ENCODE peak calls at places on chromosomes 7 and 10, in ten cellular contexts. One of them, this sample, is unnamed.

GRCh38 chr7:88141025-88141424 is 78.8 kb downstream of the SRI start:
- DNase-seq in fibroblast of the conjunctiva: no peak
- DNase-seq in WTC11: no peak
- DNase-seq in A549: no peak
- DNase-seq in SW 1271: no peak
- DNase-seq in gastrocnemius medialis: no peak
- DNase-seq in endothelial cell of umbilical vein: no peak
- DNase-seq in ovary: no peak
- DNase-seq in tibial artery: no peak
- DNase-seq in BJ: no peak
- DNase-seq in this sample: no peak

GRCh38 chr10:24834869-24835268 is 111.2 kb upstream of the ARHGAP21 start:
- DNase-seq in fibroblast of the conjunctiva: no peak
- DNase-seq in WTC11: no peak
- DNase-seq in A549: no peak
- DNase-seq in SW 1271: no peak
- DNase-seq in gastrocnemius medialis: no peak
- DNase-seq in endothelial cell of umbilical vein: no peak
- DNase-seq in ovary: no peak
- DNase-seq in tibial artery: no peak
- DNase-seq in BJ: no peak
- DNase-seq in this sample: no peak

GRCh38 chr7:92784935-92785334 is 51.4 kb downstream of the CDK6 start:
- DNase-seq in fibroblast of the conjunctiva: no peak
- DNase-seq in WTC11: no peak
- DNase-seq in A549: no peak
- DNase-seq in SW 1271: no peak
- DNase-seq in gastrocnemius medialis: no peak
- DNase-seq in endothelial cell of umbilical vein: no peak
- DNase-seq in ovary: no peak
- DNase-seq in tibial artery: no peak
- DNase-seq in BJ: no peak
- DNase-seq in this sample: no peak

GRCh38 chr7:157293413-157293788 is 43.4 kb upstream of the DNAJB6 start:
- DNase-seq in fibroblast of the conjunctiva: no peak
- DNase-seq in WTC11: no peak
- DNase-seq in A549: no peak
- DNase-seq in SW 1271: no peak
- DNase-seq in gastrocnemius medialis: no peak
- DNase-seq in endothelial cell of umbilical vein: no peak
- DNase-seq in ovary: no peak
- DNase-seq in tibial artery: no peak
- DNase-seq in BJ: no peak
- DNase-seq in this sample: no peak

GRCh38 chr7:32206987-32207386 is 136.8 kb upstream of the PDE1C start:
- DNase-seq in fibroblast of the conjunctiva: no peak
- DNase-seq in WTC11: peak; percentile 70
- DNase-seq in A549: peak; percentile 46
- DNase-seq in SW 1271: no peak
- DNase-seq in gastrocnemius medialis: no peak
- DNase-seq in endothelial cell of umbilical vein: peak; percentile 7
- DNase-seq in ovary: no peak
- DNase-seq in tibial artery: no peak
- DNase-seq in BJ: no peak
- DNase-seq in this sample: no peak

GRCh38 chr7:79820387-79820786 is 314.2 kb upstream of the GNAI1 start:
- DNase-seq in fibroblast of the conjunctiva: peak; percentile 45
- DNase-seq in WTC11: no peak
- DNase-seq in A549: no peak
- DNase-seq in SW 1271: no peak
- DNase-seq in gastrocnemius medialis: no peak
- DNase-seq in endothelial cell of umbilical vein: peak; percentile 42
- DNase-seq in ovary: peak; percentile 65
- DNase-seq in tibial artery: peak; percentile 24
- DNase-seq in BJ: no peak
- DNase-seq in this sample: peak; percentile 4

GRCh38 chr7:73900286-73900685 is 39.3 kb downstream of the TMEM270 start:
- DNase-seq in fibroblast of the conjunctiva: peak; percentile 53
- DNase-seq in WTC11: no peak
- DNase-seq in A549: no peak
- DNase-seq in SW 1271: no peak
- DNase-seq in gastrocnemius medialis: no peak
- DNase-seq in endothelial cell of umbilical vein: no peak
- DNase-seq in ovary: no peak
- DNase-seq in tibial artery: peak; percentile 65
- DNase-seq in BJ: no peak
- DNase-seq in this sample: no peak

GRCh38 chr7:41005381-41005901 is 697.4 kb downstream of the INHBA start:
- DNase-seq in fibroblast of the conjunctiva: peak; percentile 51
- DNase-seq in WTC11: no peak
- DNase-seq in A549: peak; percentile 35
- DNase-seq in SW 1271: peak; percentile 13
- DNase-seq in gastrocnemius medialis: peak; percentile 57
- DNase-seq in endothelial cell of umbilical vein: no peak
- DNase-seq in ovary: no peak
- DNase-seq in tibial artery: peak; percentile 33
- DNase-seq in BJ: peak; percentile 43
- DNase-seq in this sample: no peak

GRCh38 chr10:35219292-35219691 is 92.6 kb downstream of the CREM start:
- DNase-seq in fibroblast of the conjunctiva: no peak
- DNase-seq in WTC11: no peak
- DNase-seq in A549: no peak
- DNase-seq in SW 1271: no peak
- DNase-seq in gastrocnemius medialis: no peak
- DNase-seq in endothelial cell of umbilical vein: no peak
- DNase-seq in ovary: no peak
- DNase-seq in tibial artery: no peak
- DNase-seq in BJ: no peak
- DNase-seq in this sample: no peak

GRCh38 chr10:1187855-1188555 is 131.8 kb downstream of the WDR37 start:
- DNase-seq in fibroblast of the conjunctiva: no peak
- DNase-seq in WTC11: peak; percentile 3
- DNase-seq in A549: no peak
- DNase-seq in SW 1271: no peak
- DNase-seq in gastrocnemius medialis: no peak
- DNase-seq in endothelial cell of umbilical vein: no peak
- DNase-seq in ovary: no peak
- DNase-seq in tibial artery: no peak
- DNase-seq in BJ: no peak
- DNase-seq in this sample: no peak

GRCh38 chr10:72086466-72087391 is 1.6 kb downstream of the SPOCK2 start:
- DNase-seq in fibroblast of the conjunctiva: no peak
- DNase-seq in WTC11: peak; percentile 66
- DNase-seq in A549: no peak
- DNase-seq in SW 1271: no peak
- DNase-seq in gastrocnemius medialis: no peak
- DNase-seq in endothelial cell of umbilical vein: no peak
- DNase-seq in ovary: no peak
- DNase-seq in tibial artery: no peak
- DNase-seq in BJ: no peak
- DNase-seq in this sample: no peak

GRCh38 chr7:129343099-129343700 is 91.0 kb upstream of the STRIP2 start:
- DNase-seq in fibroblast of the conjunctiva: peak; percentile 27
- DNase-seq in WTC11: no peak
- DNase-seq in A549: peak; percentile 57
- DNase-seq in SW 1271: peak; percentile 56
- DNase-seq in gastrocnemius medialis: no peak
- DNase-seq in endothelial cell of umbilical vein: peak; percentile 68
- DNase-seq in ovary: no peak
- DNase-seq in tibial artery: no peak
- DNase-seq in BJ: no peak
- DNase-seq in this sample: no peak

GRCh38 chr10:8174762-8175161 is 120.3 kb downstream of the GATA3 start:
- DNase-seq in fibroblast of the conjunctiva: no peak
- DNase-seq in WTC11: peak; percentile 65
- DNase-seq in A549: no peak
- DNase-seq in SW 1271: no peak
- DNase-seq in gastrocnemius medialis: no peak
- DNase-seq in endothelial cell of umbilical vein: no peak
- DNase-seq in ovary: no peak
- DNase-seq in tibial artery: no peak
- DNase-seq in BJ: no peak
- DNase-seq in this sample: no peak

GRCh38 chr10:31977440-31978157 is 49.0 kb upstream of the ARHGAP12 start:
- DNase-seq in fibroblast of the conjunctiva: peak; percentile 21
- DNase-seq in WTC11: no peak
- DNase-seq in A549: peak; percentile 68
- DNase-seq in SW 1271: no peak
- DNase-seq in gastrocnemius medialis: no peak
- DNase-seq in endothelial cell of umbilical vein: peak; percentile 89
- DNase-seq in ovary: no peak
- DNase-seq in tibial artery: no peak
- DNase-seq in BJ: no peak
- DNase-seq in this sample: no peak